ENCODE peak calls at places on chromosomes 4 and X, in six cellular contexts. H is neural progenitor cell; V is SJSA1; C is transverse colon; W is stimulated activated naive B cell treated with anti-CD40 and anti-IgM and Interleukin-4, amounts not matched to agents 10 μg/mL and 1 μg/mL and 100 μg/mL, for 72 hours; R is ACHN. I is an unnamed sample.

GRCh38 chr4:76606662-76607265 is 171.7 kb downstream of the SHROOM3 start:
- DNase-seq in H (no peak), V (no peak), C (no peak), W (no peak), R (no peak), I (no peak)

GRCh38 chr4:87068591-87069021 is 133.8 kb downstream of the AFF1 start:
- DNase-seq in H (no peak), V (no peak), C (no peak), W (no peak), R (no peak), I (no peak)

GRCh38 chr4:110106946-110107325 is 91.5 kb downstream of the ELOVL6 start:
- DNase-seq in H (no peak), V (peak; percentile 45), C (no peak), W (no peak), R (no peak), I (peak; percentile 41)

GRCh38 chr4:137659431-137659830 is 127.1 kb upstream of the PCDH18 start:
- DNase-seq in H (no peak), V (no peak), C (no peak), W (no peak), R (no peak), I (no peak)

GRCh38 chr4:87353592-87353991 is 30.9 kb upstream of the HSD17B13 start:
- DNase-seq in H (peak; percentile 69), V (peak; percentile 34), C (no peak), W (peak; percentile 5), R (peak; percentile 41), I (peak; percentile 44)

GRCh38 chr4:119498520-119498919 is 130.1 kb downstream of the PDE5A start:
- DNase-seq in H (no peak), V (no peak), C (no peak), W (no peak), R (no peak), I (no peak)

GRCh38 chr4:108628411-108628810 is 8.0 kb downstream of the RPL34 start:
- DNase-seq in H (no peak), V (no peak), C (no peak), W (no peak), R (no peak), I (no peak)

GRCh38 chrX:37646254-37646653 is 39.3 kb upstream of the XK start:
- DNase-seq in H (no peak), V (no peak), C (no peak), W (no peak), R (peak; percentile 0), I (peak; percentile 23)

GRCh38 chrX:18422325-18422724 is 3.1 kb upstream of the CDKL5 start:
- DNase-seq in H (no peak), V (peak; percentile 61), C (no peak), W (no peak), R (peak; percentile 70), I (peak; percentile 72)

GRCh38 chrX:33106737-33107136 is 104.6 kb downstream of the DMD start:
- DNase-seq in H (no peak), V (no peak), C (no peak), W (no peak), R (no peak), I (no peak)

I was measured in RKO.